ENCODE peak calls at places on chromosomes 4 and X, in seven cellular contexts. J, X, E, L, W, V and H are unnamed samples.

GRCh38 chr4:164095313-164096110 is 601.0 kb downstream of the TMA16 start:
- DNase-seq in J (no peak), X (no peak), E (no peak), L (no peak), W (no peak), V (no peak), H (no peak)

GRCh38 chrX:124230573-124231300 is 101.7 kb upstream of the TEX13D start:
- DNase-seq in J (no peak), X (no peak), E (no peak), L (no peak), W (no peak), V (no peak), H (no peak)

GRCh38 chr4:45275862-45276261 is 549.5 kb upstream of the GNPDA2 start:
- DNase-seq in J (no peak), X (no peak), E (no peak), L (no peak), W (no peak), V (no peak), H (no peak)

GRCh38 chr4:10107111-10108091 is 9.2 kb downstream of the WDR1 start:
- DNase-seq in J (no peak), X (no peak), E (no peak), L (no peak), W (no peak), V (no peak), H (no peak)

GRCh38 chr4:39860804-39861203 is 116.9 kb downstream of the PDS5A start:
- DNase-seq in J (no peak), X (no peak), E (no peak), L (no peak), W (no peak), V (no peak), H (no peak)

GRCh38 chrX:20857746-20858145 is 516.5 kb upstream of the CNKSR2 start:
- DNase-seq in J (no peak), X (no peak), E (no peak), L (no peak), W (no peak), V (no peak), H (no peak)

GRCh38 chrX:131801066-131801465 is 222.0 kb upstream of the STK26 start:
- DNase-seq in J (no peak), X (no peak), E (no peak), L (no peak), W (no peak), V (no peak), H (no peak)

GRCh38 chr4:185004562-185005208 is 13.6 kb upstream of the HELT start:
- DNase-seq in J (no peak), X (no peak), E (no peak), L (no peak), W (peak), V (no peak), H (no peak)

GRCh38 chr4:36508390-36508789 is 227.0 kb downstream of the DTHD1 start:
- DNase-seq in J (no peak), X (no peak), E (no peak), L (no peak), W (no peak), V (no peak), H (no peak)

GRCh38 chr4:80202190-80202711 is 4.9 kb downstream of the PRDM8 start:
- DNase-seq in J (peak), X (no peak), E (no peak), L (no peak), W (peak), V (peak), H (no peak)

GRCh38 chr4:182699825-182700224 is 217.4 kb downstream of the DCTD start:
- DNase-seq in J (no peak), X (no peak), E (no peak), L (no peak), W (no peak), V (no peak), H (no peak)

GRCh38 chrX:31500920-31501319 is 429.1 kb upstream of the FTHL17 start:
- DNase-seq in J (no peak), X (no peak), E (no peak), L (no peak), W (no peak), V (no peak), H (no peak)

GRCh38 chrX:25561190-25561589 is 545.4 kb upstream of the ARX start:
- DNase-seq in J (no peak), X (no peak), E (no peak), L (no peak), W (no peak), V (no peak), H (no peak)
- TF ChIP-seq CTCF in J (no peak), X (no peak), E (no peak), L (no peak), W (no peak), V (no peak), H (no peak)

DNA sequence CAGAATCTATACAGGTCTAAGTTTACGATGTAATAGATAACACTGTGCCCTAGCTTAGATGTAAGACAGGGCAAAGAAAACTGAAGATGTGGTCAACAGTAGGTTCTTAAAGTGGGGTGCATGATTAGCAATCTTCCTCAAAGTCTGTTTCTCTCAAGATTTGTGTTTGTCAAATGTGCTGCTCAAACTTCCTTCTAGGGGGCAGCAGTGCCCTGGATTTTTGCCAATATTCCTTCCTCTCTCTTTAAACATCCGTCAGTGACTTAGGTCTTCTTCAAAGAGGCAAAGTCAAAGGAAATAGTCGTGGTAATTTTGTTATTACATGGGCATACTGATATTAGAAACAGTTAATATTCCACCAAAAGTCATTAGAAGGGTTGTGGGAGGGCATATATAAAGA is 4.2 kb upstream of the PDHA2 start:
- DNase-seq in J (no peak), X (no peak), E (no peak), L (peak), W (peak), V (no peak), H (no peak)
- TF ChIP-seq CTCF in J (no peak), X (peak), E (no peak), L (peak), W (peak), V (no peak), H (peak)

DNA sequence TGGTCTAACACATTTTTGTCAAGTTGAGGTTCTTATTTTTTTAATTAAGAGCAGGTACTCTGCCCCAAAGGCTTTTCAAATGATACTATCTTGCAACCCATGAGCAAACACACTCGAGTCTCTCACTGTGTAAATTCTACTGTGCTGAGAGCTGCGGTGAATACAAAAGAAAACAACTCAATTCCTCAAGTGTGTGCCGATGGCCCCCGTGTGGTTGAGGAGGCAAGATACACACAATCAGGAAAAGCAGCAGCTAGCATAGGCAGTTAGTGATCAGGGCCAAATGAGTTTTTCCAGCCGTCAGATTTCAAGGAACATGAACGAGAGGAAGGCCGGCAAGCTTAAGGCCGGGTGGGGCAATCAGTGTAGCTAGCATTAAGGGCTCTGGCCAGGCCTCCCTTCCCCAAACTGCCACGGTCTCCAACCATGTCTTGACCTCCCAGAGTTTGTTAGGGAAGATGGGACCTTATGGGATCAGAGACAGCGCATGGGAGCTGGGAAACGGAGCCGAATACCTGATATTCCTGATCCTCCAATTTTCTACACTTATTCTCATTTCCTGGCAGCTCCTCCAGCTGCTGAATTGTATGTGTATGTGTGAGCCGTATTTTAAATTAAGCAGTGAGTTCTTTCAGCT is 59.7 kb downstream of the RTL9 start:
- DNase-seq in J (no peak), X (no peak), E (no peak), L (no peak), W (peak), V (no peak), H (no peak)
- TF ChIP-seq CTCF in J (peak), X (peak), E (peak), L (peak), W (peak), V (no peak), H (peak)

GRCh38 chrX:115650449-115650848 is 89.5 kb downstream of the PLS3 start:
- DNase-seq in J (no peak), X (no peak), E (no peak), L (no peak), W (no peak), V (no peak), H (no peak)

GRCh38 chrX:115650916-115651315 is 89.9 kb downstream of the PLS3 start:
- DNase-seq in J (no peak), X (peak), E (no peak), L (peak), W (peak), V (no peak), H (no peak)

GRCh38 chrX:115652221-115652620 is 91.2 kb downstream of the PLS3 start:
- DNase-seq in J (no peak), X (no peak), E (no peak), L (no peak), W (no peak), V (no peak), H (no peak)

DNA sequence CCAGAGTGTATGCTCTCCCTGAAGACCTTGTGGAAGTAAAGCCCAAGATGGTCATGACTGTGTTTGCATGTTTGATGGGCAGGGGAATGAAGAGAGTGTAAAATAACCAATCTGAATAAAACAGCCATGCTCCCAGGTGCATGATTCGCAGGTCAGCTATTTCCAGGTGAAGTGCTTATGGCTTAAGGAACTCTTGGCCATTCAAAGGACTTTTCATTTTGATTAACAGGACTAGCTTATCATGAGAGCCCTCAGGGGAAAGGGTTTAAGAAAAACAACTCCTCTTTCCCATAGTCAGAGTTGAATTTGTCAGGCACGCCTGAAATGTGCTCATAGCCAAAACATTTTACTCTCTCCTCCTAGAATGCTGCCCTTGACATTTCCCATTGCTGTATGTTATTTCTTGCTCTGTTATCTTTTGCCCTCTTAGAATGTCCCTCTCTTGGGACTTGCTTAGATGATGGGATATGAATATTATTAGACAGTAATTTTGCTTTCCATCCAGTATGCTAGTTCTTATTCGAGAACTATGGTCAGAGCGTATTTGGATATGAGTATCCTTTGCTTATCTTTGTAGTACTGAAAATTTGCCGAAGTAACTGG is 88.6 kb downstream of the PLS3 start:
- DNase-seq in J (no peak), X (no peak), E (no peak), L (no peak), W (no peak), V (no peak), H (no peak)
- TF ChIP-seq CTCF in J (no peak), X (no peak), E (no peak), L (no peak), W (no peak), V (no peak), H (no peak)

GRCh38 chr4:6548201-6548881 is 26.6 kb upstream of the MAN2B2 start:
- DNase-seq in J (no peak), X (no peak), E (no peak), L (peak), W (peak), V (no peak), H (no peak)
- TF ChIP-seq CTCF in J (no peak), X (no peak), E (peak), L (peak), W (peak), V (peak), H (peak)

GRCh38 chrX:67544871-67545771 is 1.3 kb downstream of the AR start:
- DNase-seq in J (no peak), X (no peak), E (no peak), L (no peak), W (peak), V (peak), H (no peak)
- TF ChIP-seq CTCF in J (no peak), X (no peak), E (no peak), L (no peak), W (no peak), V (no peak), H (no peak)